ENCODE peak calls at places on chromosomes 3 and 15, in seven cellular contexts. G is CD4-positive, alpha-beta T cell; S is thyroid gland; N is heart right ventricle; O is psoas muscle; D is GM23338; Z is Peyer's patch. L is an unnamed sample.

GRCh38 chr3:47701388-47701787 is 80.3 kb downstream of the SMARCC1 start:
- DNase-seq in N (no peak), D (no peak), G (no peak), S (no peak), O (no peak), Z (no peak), L (no peak)

GRCh38 chr3:40681658-40682055 is 156.9 kb downstream of the ZNF621 start:
- DNase-seq in G (no peak), D (no peak), O (no peak), N (no peak), Z (no peak), S (no peak), L (no peak)

GRCh38 chr3:19216669-19217337 is 68.5 kb downstream of the KCNH8 start:
- DNase-seq in D (no peak), Z (no peak), S (peak; percentile 76), N (peak; percentile 15), O (peak; percentile 23), G (no peak), L (no peak)

GRCh38 chr15:35736150-35736549 is 190.2 kb upstream of the DPH6 start:
- DNase-seq in O (no peak), Z (no peak), D (no peak), G (no peak), N (no peak), S (no peak), L (no peak)

GRCh38 chr3:12941495-12942023 is 100.2 kb upstream of the RPL32 start:
- DNase-seq in S (no peak), G (no peak), Z (no peak), O (no peak), N (no peak), D (no peak), L (no peak)

GRCh38 chr3:123841476-123842238 is 42.5 kb downstream of the MYLK start:
- DNase-seq in S (no peak), N (no peak), O (no peak), D (no peak), G (no peak), Z (no peak), L (no peak)

GRCh38 chr3:179324270-179324754 is 1.5 kb downstream of the ZNF639 start:
- DNase-seq in O (no peak), D (no peak), S (peak; percentile 65), Z (no peak), G (no peak), N (no peak), L (no peak)

GRCh38 chr3:158005391-158006100 is 100.7 kb downstream of the SHOX2 start:
- DNase-seq in Z (no peak), G (no peak), S (no peak), D (no peak), N (no peak), O (no peak), L (no peak)

GRCh38 chr3:46942481-46943236 is 33.9 kb downstream of the CCDC12 start:
- DNase-seq in O (no peak), Z (no peak), N (no peak), D (no peak), G (no peak), S (no peak), L (no peak)

GRCh38 chr3:63900459-63900858 is 11.7 kb downstream of the SCAANT1 start:
- DNase-seq in S (no peak), N (peak; percentile 17), G (no peak), O (no peak), Z (no peak), D (no peak), L (no peak)

GRCh38 chr15:99408236-99409096 is 157.2 kb downstream of the LRRC28 start:
- DNase-seq in N (peak; percentile 70), S (peak; percentile 15), D (no peak), O (no peak), Z (peak; percentile 34), G (no peak), L (peak; percentile 28)

GRCh38 chr3:172087198-172087597 is 47.8 kb downstream of the FNDC3B start:
- DNase-seq in S (no peak), N (no peak), Z (no peak), G (no peak), D (no peak), O (no peak), L (no peak)

GRCh38 chr3:47732143-47732542 is 49.5 kb downstream of the SMARCC1 start:
- DNase-seq in Z (no peak), S (no peak), O (no peak), D (no peak), N (no peak), G (no peak), L (no peak)

GRCh38 chr3:194056731-194057415 is 79.1 kb upstream of the HES1 start:
- DNase-seq in Z (no peak), N (no peak), S (peak; percentile 56), G (no peak), D (no peak), O (no peak), L (no peak)

DNA sequence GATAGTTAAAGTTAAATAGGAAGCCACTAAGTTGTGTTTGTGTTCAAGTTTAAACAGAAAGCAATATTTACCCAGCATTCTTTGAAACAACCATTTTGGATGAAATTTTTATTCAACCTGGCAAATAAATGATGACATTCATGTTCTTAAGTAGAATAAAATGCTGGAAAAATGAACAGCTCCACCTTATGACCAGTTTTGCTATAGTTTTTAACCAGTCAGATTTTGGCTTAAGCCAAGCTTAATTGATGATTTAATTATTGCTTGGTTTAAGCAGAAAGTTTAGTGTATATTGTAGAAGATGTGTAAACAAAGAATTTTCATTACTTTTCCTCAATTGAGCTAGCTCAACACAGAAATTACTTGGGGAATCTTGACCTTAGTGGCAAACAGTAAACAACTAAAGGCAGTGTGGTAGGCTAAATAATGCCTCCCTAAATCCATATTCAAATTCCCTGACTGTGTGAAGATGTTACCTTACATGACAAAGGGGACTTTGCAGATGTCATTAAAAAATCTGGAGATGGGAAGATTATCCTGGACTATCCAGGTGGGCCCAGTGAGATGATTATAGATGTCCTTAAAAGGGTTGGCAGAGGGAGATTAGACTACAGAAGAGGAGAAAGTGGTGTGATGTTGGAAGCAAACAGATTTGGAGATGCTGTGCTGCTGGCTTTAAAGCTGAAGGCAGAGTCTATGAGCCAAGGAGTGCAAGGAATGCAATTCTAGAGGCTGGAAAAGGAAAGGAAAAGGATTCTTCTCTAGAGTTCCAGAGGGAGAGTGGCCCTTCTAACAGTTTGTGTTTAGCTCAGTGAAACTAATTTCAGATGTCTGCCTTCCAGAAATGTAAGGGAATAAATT is 448.6 kb upstream of the GOLIM4 start:
- DNase-seq in G (no peak), D (peak; percentile 61), Z (no peak), N (no peak), S (no peak), O (no peak), L (no peak)
- TF ChIP-seq CTCF in G (no peak), D (peak; percentile 38), Z (no peak), N (no peak), S (no peak), O (no peak), L (no peak)

GRCh38 chr15:40450047-40450446 is 9.3 kb downstream of the BAHD1 start:
- DNase-seq in O (no peak), G (no peak), N (no peak), Z (no peak), S (no peak), D (no peak), L (no peak)
- H3K27ac ChIP-seq in O (no peak overlapping the region), G (no peak overlapping the region), N (no peak overlapping the region), Z (no peak overlapping the region), S (no peak overlapping the region), D (no peak overlapping the region), L (no peak overlapping the region)

GRCh38 chr15:100880897-100881242 is 1.2 kb downstream of the ALDH1A3 start:
- DNase-seq in O (no peak), S (no peak), Z (no peak), G (no peak), D (no peak), N (no peak), L (no peak)
- H3K27me3 ChIP-seq in O (peaks cover 2% of the 10 kb centered on the region), S (peaks cover 3% of the 10 kb centered on the region), Z (no peaks in the 10 kb centered on the region), G (peaks cover 70% of the 10 kb centered on the region), D (peaks cover 73% of the 10 kb centered on the region), N (peaks cover 18% of the 10 kb centered on the region), L (peaks cover 18% of the 10 kb centered on the region)

DNA sequence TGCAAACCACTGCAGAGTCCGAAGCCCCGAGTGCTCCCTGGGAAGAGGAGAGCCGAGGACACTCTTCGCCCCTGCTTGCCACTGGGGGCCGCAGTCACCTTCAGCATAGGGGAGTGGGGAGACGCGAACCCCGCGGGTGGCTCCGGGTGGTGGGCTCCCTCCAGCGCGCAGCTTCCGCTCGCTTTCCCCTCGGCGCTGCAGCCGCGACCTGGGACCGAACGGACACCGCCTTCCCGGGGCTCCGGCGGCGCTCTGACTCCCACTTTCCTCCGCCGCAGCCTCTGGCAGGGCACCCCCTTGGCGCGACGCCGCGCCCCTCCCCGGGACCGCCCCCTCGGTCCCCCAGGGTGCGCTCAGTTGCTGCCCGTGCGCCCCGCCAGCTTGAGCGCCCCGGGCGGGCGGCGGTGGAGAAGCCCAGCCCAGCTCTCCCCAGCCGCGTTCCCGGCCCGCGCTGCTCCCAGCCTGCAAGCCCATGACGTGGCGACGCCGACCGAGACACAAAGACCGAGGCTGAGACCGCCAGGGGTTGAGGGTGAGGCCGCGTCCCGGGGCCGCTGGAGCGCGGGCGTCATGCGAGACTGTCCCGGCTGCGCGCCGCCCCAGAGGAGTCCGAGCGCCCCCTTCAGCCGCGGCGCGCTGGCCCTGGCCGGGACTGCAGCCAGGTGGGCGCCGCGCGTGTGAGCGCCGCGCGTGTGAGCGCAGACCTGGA is at the start of gene MINAR1:
- DNase-seq in O (peak; percentile 41), S (peak; percentile 32), D (peak; percentile 72), G (no peak), Z (no peak), N (no peak), L (no peak)
- TF ChIP-seq CTCF in O (no peak), S (no peak), D (peak; percentile 23), G (no peak), Z (no peak), N (no peak), L (no peak)

GRCh38 chr3:100265016-100265415 is 4.2 kb downstream of the TBC1D23 start:
- DNase-seq in D (no peak), S (no peak), O (no peak), Z (no peak), N (no peak), G (no peak), L (no peak)
- H3K27ac ChIP-seq in D (no peak overlapping the region), S (no peak overlapping the region), O (peak overlapping the region; percentile 99), Z (no peak overlapping the region), N (no peak overlapping the region), G (no peak overlapping the region), L (no peak overlapping the region)

L was measured in lung.